ENCODE peak calls at places on chromosomes 16 and 17, in five cellular contexts. A is M059J; Y is esophagus squamous epithelium; O is NCI-H1092; V is stimulated activated naive CD8-positive, alpha-beta T cell treated with anti-CD3 and anti-CD28 coated beads, Interleukin-15, Interleukin-2, amounts not matched to agents 100 U/mL and 50 U/mL, for 24 hours. P is an unnamed sample.

GRCh38 chr17:40951011-40951622 is 13.7 kb upstream of the KRT23 start:
- DNase-seq in Y (no peak), A (peak), O (no peak), V (no peak), P (no peak)

GRCh38 chr16:82694239-82694874 is 67.6 kb downstream of the CDH13 start:
- DNase-seq in O (no peak), V (no peak), Y (no peak), A (peak), P (no peak)

GRCh38 chr16:89314357-89314756 is 96.9 kb downstream of the ZNF778 start:
- DNase-seq in Y (no peak), V (peak), O (no peak), A (no peak), P (peak)

GRCh38 chr17:38750312-38751121 is 2.0 kb upstream of the PSMB3 start:
- DNase-seq in O (no peak), A (peak), Y (no peak), V (no peak), P (no peak)

GRCh38 chr17:8997994-8998628 is 23.2 kb upstream of the NTN1 start:
- DNase-seq in V (peak), O (no peak), Y (no peak), A (peak), P (peak)

GRCh38 chr16:27703121-27703520 is 153.2 kb downstream of the KATNIP start:
- DNase-seq in O (no peak), A (no peak), Y (no peak), V (no peak), P (no peak)

GRCh38 chr17:83160443-83161297 is 81.3 kb downstream of the METRNL start:
- DNase-seq in Y (no peak), O (no peak), V (no peak), A (no peak), P (no peak)

GRCh38 chr17:64345691-64346376 is 44.8 kb downstream of the PECAM1 start:
- DNase-seq in A (no peak), V (no peak), O (no peak), Y (no peak), P (no peak)

GRCh38 chr16:53281280-53281679 is 153.0 kb upstream of the RBL2 start:
- DNase-seq in O (no peak), Y (no peak), V (no peak), A (no peak), P (no peak)

GRCh38 chr17:79829004-79829403 is 10.2 kb downstream of the CBX4 start:
- DNase-seq in A (no peak), V (no peak), Y (no peak), O (no peak), P (peak)

GRCh38 chr16:674214-674881 is 1.1 kb upstream of the RHBDL1 start:
- DNase-seq in A (no peak), Y (no peak), V (no peak), O (no peak), P (no peak)

GRCh38 chr16:8886593-8887437 is 4.7 kb downstream of the LITAFD start:
- DNase-seq in A (no peak), V (no peak), Y (no peak), O (no peak), P (no peak)

GRCh38 chr16:14611660-14612059 is 18.4 kb downstream of the PARN start:
- DNase-seq in V (no peak), A (no peak), O (no peak), Y (no peak), P (no peak)

GRCh38 chr17:57767561-57767960 is 22.5 kb upstream of the CCDC182 start:
- DNase-seq in O (no peak), V (no peak), A (no peak), Y (no peak), P (no peak)

GRCh38 chr17:79783891-79784290 is 5.9 kb downstream of the CBX2 start:
- DNase-seq in Y (no peak), A (no peak), O (no peak), V (no peak), P (no peak)

GRCh38 chr16:85227262-85227923 is 115.1 kb upstream of the CIBAR2 start:
- DNase-seq in Y (no peak), O (no peak), V (no peak), A (peak), P (no peak)

GRCh38 chr17:39737761-39738567 is at the start of gene GRB7:
- DNase-seq in O (peak), A (no peak), Y (no peak), V (no peak), P (no peak)